ENCODE peak calls at places on chromosomes 4 and X, in eight cellular contexts. One of them, this sample, is unnamed.

GRCh38 chrX:20665441-20665840 is 398.7 kb upstream of the RPS6KA3 start:
- DNase-seq in fibroblast of mammary gland: no peak
- DNase-seq in choroid plexus epithelial cell: no peak
- DNase-seq in hepatocyte: no peak
- DNase-seq in ovary: no peak
- DNase-seq in neural crest cell: no peak
- DNase-seq in BE2C: no peak
- DNase-seq in OCI-LY7: no peak
- DNase-seq in this sample: no peak

GRCh38 chrX:4239650-4240540 is 526.4 kb upstream of the PRKX start:
- DNase-seq in hepatocyte: no peak
- DNase-seq in neural crest cell: no peak
- DNase-seq in ovary: no peak
- DNase-seq in OCI-LY7: peak; percentile 69
- DNase-seq in choroid plexus epithelial cell: no peak
- DNase-seq in BE2C: no peak
- DNase-seq in fibroblast of mammary gland: no peak
- DNase-seq in this sample: no peak

GRCh38 chr4:142446965-142447474 is 399.1 kb downstream of the INPP4B start:
- DNase-seq in neural crest cell: no peak
- DNase-seq in fibroblast of mammary gland: no peak
- DNase-seq in ovary: no peak
- DNase-seq in hepatocyte: no peak
- DNase-seq in BE2C: no peak
- DNase-seq in OCI-LY7: no peak
- DNase-seq in choroid plexus epithelial cell: no peak
- DNase-seq in this sample: no peak

GRCh38 chr4:173242466-173243250 is 74.0 kb downstream of the GALNT7 start:
- DNase-seq in fibroblast of mammary gland: peak; percentile 19
- DNase-seq in neural crest cell: no peak
- DNase-seq in BE2C: no peak
- DNase-seq in choroid plexus epithelial cell: peak; percentile 39
- DNase-seq in hepatocyte: no peak
- DNase-seq in OCI-LY7: no peak
- DNase-seq in ovary: no peak
- DNase-seq in this sample: no peak

GRCh38 chrX:130030826-130031225 is 48.4 kb downstream of the BCORL1 start:
- DNase-seq in choroid plexus epithelial cell: no peak
- DNase-seq in hepatocyte: no peak
- DNase-seq in fibroblast of mammary gland: no peak
- DNase-seq in ovary: no peak
- DNase-seq in OCI-LY7: no peak
- DNase-seq in BE2C: no peak
- DNase-seq in neural crest cell: no peak
- DNase-seq in this sample: no peak

GRCh38 chr4:74805601-74806000 is 11.3 kb upstream of the BTC start:
- DNase-seq in choroid plexus epithelial cell: peak; percentile 65
- DNase-seq in fibroblast of mammary gland: peak; percentile 83
- DNase-seq in ovary: no peak
- DNase-seq in BE2C: no peak
- DNase-seq in neural crest cell: no peak
- DNase-seq in hepatocyte: no peak
- DNase-seq in OCI-LY7: no peak
- DNase-seq in this sample: no peak

GRCh38 chr4:73817341-73817740 is 19.1 kb upstream of the CXCL6 start:
- DNase-seq in BE2C: no peak
- DNase-seq in neural crest cell: no peak
- DNase-seq in fibroblast of mammary gland: no peak
- DNase-seq in OCI-LY7: no peak
- DNase-seq in ovary: no peak
- DNase-seq in choroid plexus epithelial cell: no peak
- DNase-seq in hepatocyte: no peak
- DNase-seq in this sample: no peak

GRCh38 chr4:184163813-184164212 is 53.9 kb downstream of the ENPP6 start:
- DNase-seq in choroid plexus epithelial cell: peak; percentile 34
- DNase-seq in hepatocyte: peak; percentile 84
- DNase-seq in BE2C: peak; percentile 86
- DNase-seq in fibroblast of mammary gland: peak; percentile 21
- DNase-seq in neural crest cell: peak; percentile 63
- DNase-seq in OCI-LY7: peak; percentile 23
- DNase-seq in ovary: no peak
- DNase-seq in this sample: no peak

GRCh38 chr4:76108467-76109181 is 34.1 kb downstream of the ART3 start:
- DNase-seq in choroid plexus epithelial cell: peak; percentile 35
- DNase-seq in neural crest cell: no peak
- DNase-seq in hepatocyte: no peak
- DNase-seq in BE2C: peak; percentile 10
- DNase-seq in fibroblast of mammary gland: peak; percentile 58
- DNase-seq in OCI-LY7: peak; percentile 35
- DNase-seq in ovary: no peak
- DNase-seq in this sample: no peak

GRCh38 chr4:76280488-76281441 is 25.8 kb upstream of the STBD1 start:
- DNase-seq in ovary: no peak
- DNase-seq in neural crest cell: no peak
- DNase-seq in choroid plexus epithelial cell: no peak
- DNase-seq in fibroblast of mammary gland: no peak
- DNase-seq in hepatocyte: no peak
- DNase-seq in BE2C: no peak
- DNase-seq in OCI-LY7: no peak
- DNase-seq in this sample: no peak

GRCh38 chr4:77052352-77052751 is 23.4 kb downstream of the CCNI start:
- DNase-seq in neural crest cell: peak; percentile 43
- DNase-seq in choroid plexus epithelial cell: peak; percentile 73
- DNase-seq in fibroblast of mammary gland: peak; percentile 59
- DNase-seq in OCI-LY7: peak; percentile 67
- DNase-seq in BE2C: peak; percentile 68
- DNase-seq in hepatocyte: peak; percentile 63
- DNase-seq in ovary: no peak
- DNase-seq in this sample: no peak

GRCh38 chr4:24736066-24736465 is 59.3 kb upstream of the SOD3 start:
- DNase-seq in BE2C: no peak
- DNase-seq in neural crest cell: no peak
- DNase-seq in fibroblast of mammary gland: peak; percentile 52
- DNase-seq in OCI-LY7: no peak
- DNase-seq in choroid plexus epithelial cell: peak; percentile 72
- DNase-seq in hepatocyte: no peak
- DNase-seq in ovary: no peak
- DNase-seq in this sample: no peak

GRCh38 chr4:1543561-1543960 is 137.3 kb upstream of the NKX1-1 start:
- DNase-seq in hepatocyte: no peak
- DNase-seq in choroid plexus epithelial cell: no peak
- DNase-seq in fibroblast of mammary gland: no peak
- DNase-seq in OCI-LY7: no peak
- DNase-seq in neural crest cell: no peak
- DNase-seq in ovary: no peak
- DNase-seq in BE2C: no peak
- DNase-seq in this sample: no peak

GRCh38 chrX:75746891-75747639 is 38.0 kb downstream of the MAGEE2 start:
- DNase-seq in fibroblast of mammary gland: peak; percentile 2
- DNase-seq in ovary: peak; percentile 56
- DNase-seq in choroid plexus epithelial cell: peak; percentile 20
- DNase-seq in BE2C: peak; percentile 25
- DNase-seq in hepatocyte: peak; percentile 57
- DNase-seq in OCI-LY7: peak; percentile 66
- DNase-seq in neural crest cell: peak; percentile 22
- DNase-seq in this sample: peak; percentile 34

GRCh38 chr4:116639070-116639577 is 446.3 kb downstream of the TRAM1L1 start:
- DNase-seq in OCI-LY7: no peak
- DNase-seq in ovary: no peak
- DNase-seq in fibroblast of mammary gland: no peak
- DNase-seq in BE2C: peak; percentile 27
- DNase-seq in hepatocyte: no peak
- DNase-seq in neural crest cell: no peak
- DNase-seq in choroid plexus epithelial cell: no peak
- DNase-seq in this sample: no peak

GRCh38 chr4:77538144-77538543 is 67.5 kb upstream of the CXCL13 start:
- DNase-seq in BE2C: no peak
- DNase-seq in OCI-LY7: no peak
- DNase-seq in hepatocyte: no peak
- DNase-seq in fibroblast of mammary gland: peak; percentile 87
- DNase-seq in choroid plexus epithelial cell: peak; percentile 59
- DNase-seq in neural crest cell: no peak
- DNase-seq in ovary: no peak
- DNase-seq in this sample: no peak

GRCh38 chr4:83870551-83870950 is 334.6 kb downstream of the GPAT3 start:
- DNase-seq in choroid plexus epithelial cell: no peak
- DNase-seq in fibroblast of mammary gland: no peak
- DNase-seq in OCI-LY7: no peak
- DNase-seq in hepatocyte: no peak
- DNase-seq in neural crest cell: no peak
- DNase-seq in ovary: no peak
- DNase-seq in BE2C: no peak
- DNase-seq in this sample: no peak

GRCh38 chrX:40169193-40170086 is 71.7 kb upstream of the BCOR start:
- DNase-seq in neural crest cell: peak; percentile 62
- DNase-seq in OCI-LY7: peak; percentile 92
- DNase-seq in BE2C: peak; percentile 82
- DNase-seq in choroid plexus epithelial cell: peak; percentile 92
- DNase-seq in fibroblast of mammary gland: no peak
- DNase-seq in ovary: peak; percentile 85
- DNase-seq in hepatocyte: peak; percentile 92
- DNase-seq in this sample: peak; percentile 77

DNA sequence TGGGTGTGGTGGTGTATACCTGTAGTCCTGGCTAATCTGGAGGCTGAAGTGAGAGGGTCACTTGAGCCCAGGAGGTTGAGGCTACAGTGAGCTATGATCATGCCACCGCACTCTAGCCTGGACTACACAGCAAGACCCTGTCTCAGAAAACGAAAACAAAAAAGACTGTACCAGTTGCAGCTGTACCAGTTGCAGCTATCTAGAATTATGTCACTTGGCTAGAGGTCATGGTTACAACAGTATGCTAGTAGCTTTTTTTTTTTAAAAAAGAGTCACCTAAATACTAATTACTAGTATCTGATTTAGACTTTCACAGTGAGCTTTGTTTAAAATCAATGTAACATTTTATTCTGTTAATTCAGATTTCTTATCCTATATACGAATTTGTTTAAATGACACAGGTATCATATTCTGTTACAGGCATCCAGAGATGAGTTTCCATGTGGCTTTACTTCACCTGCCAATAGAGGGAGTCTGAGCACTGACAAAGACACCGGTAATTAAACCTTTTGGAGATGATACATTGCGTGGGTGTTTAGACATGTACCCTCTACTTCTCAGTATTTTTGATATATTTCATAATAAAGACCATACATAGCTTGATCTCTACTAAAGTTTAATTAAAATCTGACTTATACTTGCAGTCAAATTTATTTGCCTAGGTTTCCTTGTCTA is 100.2 kb upstream of the IL13RA1 start:
- DNase-seq in ovary: no peak
- DNase-seq in neural crest cell: no peak
- DNase-seq in choroid plexus epithelial cell: peak; percentile 22
- DNase-seq in OCI-LY7: peak; percentile 2
- DNase-seq in hepatocyte: no peak
- DNase-seq in BE2C: no peak
- DNase-seq in fibroblast of mammary gland: peak; percentile 11
- DNase-seq in this sample: peak; percentile 11
- TF ChIP-seq CTCF in ovary: no peak
- TF ChIP-seq CTCF in neural crest cell: peak; percentile 55
- TF ChIP-seq CTCF in choroid plexus epithelial cell: peak; percentile 51
- TF ChIP-seq CTCF in OCI-LY7: peak; percentile 68
- TF ChIP-seq CTCF in hepatocyte: peak; percentile 24
- TF ChIP-seq CTCF in BE2C: peak; percentile 56
- TF ChIP-seq CTCF in fibroblast of mammary gland: peak; percentile 46
- TF ChIP-seq CTCF in this sample: peak; percentile 42

GRCh38 chr4:159142254-159142653 is 39.4 kb downstream of the RAPGEF2 start:
- DNase-seq in OCI-LY7: no peak
- DNase-seq in choroid plexus epithelial cell: peak; percentile 67
- DNase-seq in neural crest cell: no peak
- DNase-seq in fibroblast of mammary gland: peak; percentile 74
- DNase-seq in ovary: no peak
- DNase-seq in hepatocyte: no peak
- DNase-seq in BE2C: no peak
- DNase-seq in this sample: no peak

GRCh38 chr4:159145318-159146006 is 42.6 kb downstream of the RAPGEF2 start:
- DNase-seq in choroid plexus epithelial cell: no peak
- DNase-seq in BE2C: no peak
- DNase-seq in ovary: no peak
- DNase-seq in OCI-LY7: no peak
- DNase-seq in fibroblast of mammary gland: no peak
- DNase-seq in hepatocyte: no peak
- DNase-seq in neural crest cell: no peak
- DNase-seq in this sample: no peak

GRCh38 chr4:159141193-159141592 is 38.3 kb downstream of the RAPGEF2 start:
- DNase-seq in fibroblast of mammary gland: peak; percentile 60
- DNase-seq in BE2C: no peak
- DNase-seq in choroid plexus epithelial cell: peak; percentile 43
- DNase-seq in hepatocyte: peak; percentile 10
- DNase-seq in ovary: no peak
- DNase-seq in OCI-LY7: no peak
- DNase-seq in neural crest cell: no peak
- DNase-seq in this sample: no peak

GRCh38 chr4:159144112-159144694 is 41.3 kb downstream of the RAPGEF2 start:
- DNase-seq in choroid plexus epithelial cell: no peak
- DNase-seq in neural crest cell: no peak
- DNase-seq in hepatocyte: no peak
- DNase-seq in ovary: no peak
- DNase-seq in fibroblast of mammary gland: no peak
- DNase-seq in OCI-LY7: no peak
- DNase-seq in BE2C: no peak
- DNase-seq in this sample: no peak

GRCh38 chr4:159142985-159143384 is 40.1 kb downstream of the RAPGEF2 start:
- DNase-seq in OCI-LY7: no peak
- DNase-seq in choroid plexus epithelial cell: no peak
- DNase-seq in hepatocyte: no peak
- DNase-seq in BE2C: no peak
- DNase-seq in fibroblast of mammary gland: no peak
- DNase-seq in ovary: no peak
- DNase-seq in neural crest cell: no peak
- DNase-seq in this sample: no peak
- TF ChIP-seq CTCF in OCI-LY7: no peak
- TF ChIP-seq CTCF in choroid plexus epithelial cell: no peak
- TF ChIP-seq CTCF in hepatocyte: no peak
- TF ChIP-seq CTCF in BE2C: no peak
- TF ChIP-seq CTCF in fibroblast of mammary gland: no peak
- TF ChIP-seq CTCF in ovary: no peak
- TF ChIP-seq CTCF in neural crest cell: no peak
- TF ChIP-seq CTCF in this sample: no peak

GRCh38 chr4:177380730-177381287 is 61.4 kb downstream of the AGA start:
- DNase-seq in BE2C: peak; percentile 56
- DNase-seq in choroid plexus epithelial cell: no peak
- DNase-seq in ovary: no peak
- DNase-seq in fibroblast of mammary gland: peak; percentile 10
- DNase-seq in OCI-LY7: peak; percentile 9
- DNase-seq in hepatocyte: peak; percentile 48
- DNase-seq in neural crest cell: no peak
- DNase-seq in this sample: no peak
- TF ChIP-seq CTCF in BE2C: peak; percentile 61
- TF ChIP-seq CTCF in choroid plexus epithelial cell: peak; percentile 21
- TF ChIP-seq CTCF in ovary: no peak
- TF ChIP-seq CTCF in fibroblast of mammary gland: peak; percentile 19
- TF ChIP-seq CTCF in OCI-LY7: peak; percentile 40
- TF ChIP-seq CTCF in hepatocyte: peak; percentile 42
- TF ChIP-seq CTCF in neural crest cell: no peak
- TF ChIP-seq CTCF in this sample: peak; percentile 25

DNA sequence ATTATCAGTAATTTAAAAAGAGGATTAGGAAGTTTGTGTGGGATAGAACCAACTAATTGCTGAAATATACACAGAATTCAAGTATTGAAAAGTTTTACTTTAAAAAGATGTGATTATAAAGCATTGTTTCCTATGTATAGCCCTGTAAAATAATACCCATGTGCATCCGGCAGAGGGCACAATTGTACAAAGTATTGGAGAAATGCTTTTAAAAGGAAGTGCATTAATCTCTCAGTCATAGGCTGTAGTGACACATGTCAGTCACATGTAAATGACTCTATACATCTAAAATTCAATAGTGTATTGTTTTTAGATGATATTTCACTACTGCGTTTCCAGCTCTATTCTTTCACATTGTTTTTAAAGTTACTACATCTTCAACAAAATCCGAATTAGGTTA is 9.7 kb upstream of the GEMIN8 start:
- DNase-seq in choroid plexus epithelial cell: peak; percentile 59
- DNase-seq in OCI-LY7: peak; percentile 59
- DNase-seq in fibroblast of mammary gland: peak; percentile 60
- DNase-seq in hepatocyte: peak; percentile 62
- DNase-seq in BE2C: peak; percentile 42
- DNase-seq in ovary: no peak
- DNase-seq in neural crest cell: peak; percentile 56
- DNase-seq in this sample: peak; percentile 53
- TF ChIP-seq CTCF in choroid plexus epithelial cell: peak; percentile 55
- TF ChIP-seq CTCF in OCI-LY7: peak; percentile 80
- TF ChIP-seq CTCF in fibroblast of mammary gland: peak; percentile 75
- TF ChIP-seq CTCF in hepatocyte: peak; percentile 69
- TF ChIP-seq CTCF in BE2C: peak; percentile 50
- TF ChIP-seq CTCF in ovary: no peak
- TF ChIP-seq CTCF in neural crest cell: peak; percentile 78
- TF ChIP-seq CTCF in this sample: peak; percentile 76